ENCODE peak calls at places on chromosomes 12 and 14, in seven cellular contexts. I is epithelial cell of esophagus, V is astrocyte of the cerebellum, O is lower leg skin, M is hepatocyte, Y is gastrocnemius medialis, T is A549. B is an unnamed sample.

GRCh38 chr14:102738373-102739189 is 38.7 kb upstream of the TRAF3 start:
- DNase-seq in V (no peak), T (no peak), I (no peak), M (no peak), Y (no peak), O (no peak), B (no peak)

GRCh38 chr12:111201036-111201435 is 167.9 kb downstream of the PHETA1 start:
- DNase-seq in M (no peak), T (no peak), Y (no peak), I (no peak), O (no peak), V (no peak), B (no peak)

GRCh38 chr12:49939707-49940106 is 10.8 kb upstream of the AQP2 start:
- DNase-seq in T (no peak), V (no peak), O (no peak), Y (no peak), I (no peak), M (no peak), B (no peak)

GRCh38 chr14:77467801-77468200 is 9.9 kb downstream of the AHSA1 start:
- DNase-seq in V (no peak), O (peak; percentile 32), Y (no peak), M (no peak), T (no peak), I (no peak), B (no peak)

GRCh38 chr14:100096656-100097055 is 31.4 kb downstream of the EVL start:
- DNase-seq in M (no peak), Y (no peak), I (peak; percentile 88), O (no peak), T (no peak), V (peak; percentile 53), B (no peak)

GRCh38 chr12:30687265-30687986 is 8.2 kb downstream of the IPO8 start:
- DNase-seq in O (no peak), Y (no peak), T (no peak), V (no peak), I (no peak), M (no peak), B (no peak)

GRCh38 chr14:81269100-81269978 is 48.6 kb upstream of the GTF2A1 start:
- DNase-seq in V (peak; percentile 63), O (no peak), Y (no peak), I (peak; percentile 74), M (peak; percentile 76), T (peak; percentile 77), B (peak; percentile 75)

GRCh38 chr12:132940071-132940719 is 15.9 kb downstream of the ZNF605 start:
- DNase-seq in I (no peak), O (no peak), M (no peak), T (no peak), Y (no peak), V (no peak), B (no peak)

GRCh38 chr14:91867316-91867988 is at the start of gene TC2N:
- DNase-seq in O (no peak), I (no peak), Y (no peak), M (no peak), V (no peak), T (no peak), B (no peak)

GRCh38 chr12:78448692-78449091 is 415.9 kb upstream of the SYT1 start:
- DNase-seq in V (no peak), T (no peak), I (no peak), M (no peak), O (no peak), Y (no peak), B (no peak)

GRCh38 chr12:49892732-49893317 is 10.9 kb downstream of the FAIM2 start:
- DNase-seq in Y (no peak), T (no peak), V (no peak), I (no peak), O (no peak), M (no peak), B (no peak)

GRCh38 chr14:30005114-30005698 is 77.6 kb upstream of the PRKD1 start:
- DNase-seq in Y (no peak), V (peak; percentile 56), O (no peak), M (peak; percentile 68), I (peak; percentile 69), T (peak; percentile 18), B (peak; percentile 32)

GRCh38 chr12:91496337-91496736 is 313.7 kb upstream of the DCN start:
- DNase-seq in M (peak; percentile 6), O (no peak), T (no peak), Y (no peak), I (no peak), V (no peak), B (no peak)

DNA sequence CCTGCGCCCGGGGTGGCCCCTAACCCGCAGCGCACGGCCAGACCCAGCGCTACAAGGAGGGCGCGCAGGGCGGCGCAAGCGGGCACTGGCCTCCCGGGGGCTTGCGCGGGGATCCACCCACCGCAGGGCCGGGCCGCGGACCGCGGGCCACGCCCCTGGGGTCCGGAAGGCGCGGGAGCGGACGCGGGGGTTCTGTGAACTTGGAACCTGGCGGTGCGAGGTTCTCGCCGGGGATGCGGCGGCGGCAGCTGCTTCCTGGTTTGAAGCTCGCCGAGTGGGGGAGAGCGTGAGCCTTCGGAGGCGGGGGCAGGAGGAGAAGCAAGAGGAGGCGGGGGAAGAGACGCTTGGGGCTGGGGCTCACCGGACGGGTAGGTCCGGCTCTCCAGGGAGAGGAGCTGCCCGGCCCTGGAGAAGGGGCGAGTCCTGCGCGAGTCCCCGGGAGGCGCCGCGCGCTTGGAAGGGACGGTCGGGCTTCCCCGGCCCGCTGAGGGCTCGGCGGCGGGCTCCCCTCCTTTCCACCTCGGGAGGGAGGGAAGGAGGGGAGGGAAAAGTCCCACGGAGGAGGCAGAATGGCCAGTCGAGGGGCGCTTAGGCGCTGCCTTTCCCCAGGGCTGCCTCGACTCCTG is at the start of gene PRKCH:
- DNase-seq in M (peak; percentile 80), I (peak; percentile 94), O (peak; percentile 96), V (peak; percentile 11), Y (peak; percentile 37), T (peak; percentile 65), B (peak; percentile 76)
- H3K4me3 ChIP-seq in M (peak within 1 kb of the TSS; percentile 83), I (peak within 1 kb of the TSS; percentile 94), O (peak within 1 kb of the TSS; percentile 76), V (peak within 1 kb of the TSS; percentile 49), Y (peak within 1 kb of the TSS; percentile 72), T (peak within 1 kb of the TSS; percentile 69), B (peak within 1 kb of the TSS; percentile 91)

DNA sequence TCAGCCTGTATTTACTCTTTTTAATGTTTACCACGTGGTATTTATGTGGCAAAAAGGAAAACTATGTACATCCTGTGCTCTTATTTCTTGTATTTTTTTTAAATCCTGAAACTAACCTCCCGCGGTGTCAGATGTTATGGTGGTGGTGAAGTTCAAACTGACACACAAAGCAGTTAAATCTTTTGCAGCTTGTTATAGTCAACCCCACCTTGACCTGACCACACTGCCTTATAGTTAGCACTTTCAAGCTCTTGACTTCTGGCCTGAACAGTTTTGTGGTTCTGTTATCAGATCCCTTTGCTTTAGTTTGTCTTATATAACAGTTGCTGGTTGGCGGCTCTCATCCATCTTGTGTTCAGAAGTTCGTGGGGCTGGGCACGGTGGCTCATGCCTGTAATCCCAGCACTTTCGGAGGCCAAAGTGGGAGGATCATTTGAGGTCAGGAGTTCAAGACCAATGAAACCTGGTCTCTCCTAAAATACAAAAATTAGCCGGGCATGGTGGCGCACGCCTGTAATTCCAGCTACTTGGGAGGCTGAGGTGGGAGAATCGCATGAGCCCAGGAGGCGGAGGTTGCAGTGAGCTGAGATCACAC is 2.1 kb downstream of the UNG start:
- DNase-seq in M (no peak), Y (no peak), I (no peak), O (peak; percentile 75), V (no peak), T (no peak), B (peak; percentile 54)
- H3K4me3 ChIP-seq in M (peak overlapping the region; percentile 51), Y (peak overlapping the region; percentile 88), I (no peak overlapping the region), O (no peak overlapping the region), V (peak overlapping the region; percentile 75), T (peak overlapping the region; percentile 91), B (peak overlapping the region; percentile 77)

GRCh38 chr12:131855521-131856142 is 27.4 kb downstream of the MMP17 start:
- DNase-seq in V (no peak), Y (no peak), I (no peak), M (no peak), T (no peak), O (no peak), B (no peak)
- H3K4me3 ChIP-seq in V (no peak overlapping the region), Y (no peak overlapping the region), I (no peak overlapping the region), M (no peak overlapping the region), T (no peak overlapping the region), O (no peak overlapping the region), B (no peak overlapping the region)

DNA sequence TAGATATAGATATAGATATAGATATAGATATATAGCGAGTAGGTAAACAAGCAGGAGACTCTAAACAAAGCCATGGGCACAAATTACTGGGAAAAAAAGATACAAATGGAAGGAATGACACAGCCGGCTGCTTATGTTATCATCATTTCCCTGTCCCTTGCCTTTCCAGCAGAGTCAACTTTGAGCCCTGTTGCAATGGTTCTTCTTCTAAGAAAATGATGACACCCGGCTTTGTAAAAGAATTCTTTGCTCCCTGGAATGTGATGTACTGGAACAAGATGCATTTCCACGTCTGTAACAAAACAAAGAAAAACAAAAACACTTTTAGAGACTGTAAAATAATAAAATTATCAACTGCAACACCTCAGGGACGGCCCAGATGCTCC is 1121.4 kb upstream of the TMEM132C start:
- DNase-seq in I (no peak), V (no peak), M (no peak), T (no peak), O (no peak), Y (no peak), B (no peak)
- H3K4me3 ChIP-seq in I (peak overlapping the region; percentile 58), V (peak overlapping the region; percentile 46), M (no peak overlapping the region), T (peak overlapping the region; percentile 53), O (peak overlapping the region; percentile 0), Y (peak overlapping the region; percentile 49), B (no peak overlapping the region)

DNA sequence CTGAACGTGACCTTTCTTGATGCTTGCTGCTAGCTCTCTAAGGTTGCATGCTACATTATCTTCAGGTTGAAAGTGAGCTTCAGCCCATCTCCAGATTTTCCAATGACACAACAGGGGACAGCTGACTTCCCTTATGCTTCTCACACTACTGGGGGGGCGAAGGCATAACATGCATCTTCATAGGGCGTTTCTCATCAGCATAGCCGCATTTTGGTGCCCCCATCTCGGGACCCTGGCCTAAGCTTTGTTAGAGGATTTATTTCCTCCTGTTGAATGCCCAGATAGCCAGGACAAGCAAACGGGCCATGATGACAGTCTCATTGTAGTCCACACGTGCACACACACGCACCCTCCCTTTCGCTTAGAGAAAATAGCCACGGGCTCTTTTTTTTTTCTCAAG is 30.7 kb downstream of the SSPN start:
- DNase-seq in I (no peak), Y (no peak), V (no peak), O (no peak), M (no peak), T (no peak), B (no peak)
- H3K4me3 ChIP-seq in I (no peak overlapping the region), Y (peak overlapping the region; percentile 53), V (no peak overlapping the region), O (no peak overlapping the region), M (no peak overlapping the region), T (no peak overlapping the region), B (no peak overlapping the region)